ENCODE peak calls at places on chromosomes 5 and 9, in five cellular contexts. One of them, this sample, is unnamed.

GRCh38 chr9:115264333-115264732 is 146.4 kb upstream of the TNC start:
- DNase-seq in AG09309: no peak
- DNase-seq in PC-3: no peak
- DNase-seq in IMR-90: peak
- DNase-seq in upper lobe of right lung: no peak
- DNase-seq in this sample: no peak

GRCh38 chr5:35762368-35762767 is 94.3 kb upstream of the IL7R start:
- DNase-seq in AG09309: no peak
- DNase-seq in IMR-90: peak
- DNase-seq in upper lobe of right lung: no peak
- DNase-seq in PC-3: no peak
- DNase-seq in this sample: no peak

GRCh38 chr5:16570121-16570815 is 46.5 kb downstream of the RETREG1 start:
- DNase-seq in IMR-90: peak
- DNase-seq in PC-3: peak
- DNase-seq in upper lobe of right lung: no peak
- DNase-seq in AG09309: no peak
- DNase-seq in this sample: no peak

GRCh38 chr9:129195606-129196005 is 17.5 kb upstream of the IER5L start:
- DNase-seq in PC-3: peak
- DNase-seq in AG09309: no peak
- DNase-seq in IMR-90: no peak
- DNase-seq in upper lobe of right lung: no peak
- DNase-seq in this sample: no peak

GRCh38 chr5:2352101-2352861 is 399.2 kb downstream of the IRX2 start:
- DNase-seq in upper lobe of right lung: no peak
- DNase-seq in AG09309: no peak
- DNase-seq in PC-3: no peak
- DNase-seq in IMR-90: no peak
- DNase-seq in this sample: no peak

GRCh38 chr9:113562653-113563381 is 99.3 kb downstream of the RGS3 start:
- DNase-seq in upper lobe of right lung: peak
- DNase-seq in PC-3: no peak
- DNase-seq in IMR-90: no peak
- DNase-seq in AG09309: no peak
- DNase-seq in this sample: no peak

GRCh38 chr9:71119746-71120145 is 1.7 kb downstream of the TRPM3 start:
- DNase-seq in PC-3: no peak
- DNase-seq in AG09309: no peak
- DNase-seq in IMR-90: no peak
- DNase-seq in upper lobe of right lung: no peak
- DNase-seq in this sample: no peak

GRCh38 chr9:98168952-98169488 is 23.4 kb downstream of the CORO2A start:
- DNase-seq in AG09309: no peak
- DNase-seq in upper lobe of right lung: no peak
- DNase-seq in IMR-90: peak
- DNase-seq in PC-3: peak
- DNase-seq in this sample: peak

GRCh38 chr5:56838409-56839039 is 23.2 kb downstream of the MAP3K1 start:
- DNase-seq in upper lobe of right lung: no peak
- DNase-seq in IMR-90: peak
- DNase-seq in AG09309: peak
- DNase-seq in PC-3: peak
- DNase-seq in this sample: peak

GRCh38 chr5:1511651-1512540 is 11.9 kb downstream of the LPCAT1 start:
- DNase-seq in AG09309: peak
- DNase-seq in PC-3: peak
- DNase-seq in IMR-90: peak
- DNase-seq in upper lobe of right lung: peak
- DNase-seq in this sample: no peak

GRCh38 chr5:95087819-95088317 is 197.0 kb downstream of the MCTP1 start:
- DNase-seq in upper lobe of right lung: no peak
- DNase-seq in AG09309: no peak
- DNase-seq in PC-3: no peak
- DNase-seq in IMR-90: no peak
- DNase-seq in this sample: no peak

GRCh38 chr9:98097836-98098235 is 21.2 kb downstream of the TRIM14 start:
- DNase-seq in IMR-90: no peak
- DNase-seq in upper lobe of right lung: no peak
- DNase-seq in AG09309: no peak
- DNase-seq in PC-3: peak
- DNase-seq in this sample: no peak

GRCh38 chr5:54329731-54330709 is 19.6 kb upstream of the ARL15 start:
- DNase-seq in upper lobe of right lung: no peak
- DNase-seq in AG09309: peak
- DNase-seq in PC-3: peak
- DNase-seq in IMR-90: peak
- DNase-seq in this sample: peak

GRCh38 chr5:114325552-114325951 is 36.3 kb upstream of the KCNN2 start:
- DNase-seq in upper lobe of right lung: no peak
- DNase-seq in AG09309: no peak
- DNase-seq in IMR-90: peak
- DNase-seq in PC-3: no peak
- DNase-seq in this sample: peak

GRCh38 chr5:149039501-149039900 is 23.4 kb downstream of the SH3TC2 start:
- DNase-seq in PC-3: no peak
- DNase-seq in upper lobe of right lung: no peak
- DNase-seq in AG09309: no peak
- DNase-seq in IMR-90: no peak
- DNase-seq in this sample: no peak

GRCh38 chr5:77842247-77842646 is 66.1 kb upstream of the TBCA start:
- DNase-seq in PC-3: no peak
- DNase-seq in upper lobe of right lung: no peak
- DNase-seq in IMR-90: no peak
- DNase-seq in AG09309: peak
- DNase-seq in this sample: no peak

GRCh38 chr9:133403766-133404439 is 13.9 kb downstream of the REXO4 start:
- DNase-seq in IMR-90: no peak
- DNase-seq in upper lobe of right lung: peak
- DNase-seq in PC-3: peak
- DNase-seq in AG09309: no peak
- DNase-seq in this sample: no peak

GRCh38 chr9:137227057-137227852 is at the start of gene RNF224:
- DNase-seq in PC-3: peak
- DNase-seq in IMR-90: peak
- DNase-seq in AG09309: no peak
- DNase-seq in upper lobe of right lung: peak
- DNase-seq in this sample: peak

GRCh38 chr5:111855356-111855755 is 98.4 kb upstream of the NREP start:
- DNase-seq in upper lobe of right lung: no peak
- DNase-seq in IMR-90: no peak
- DNase-seq in PC-3: no peak
- DNase-seq in AG09309: no peak
- DNase-seq in this sample: no peak

GRCh38 chr5:77847814-77848290 is 71.7 kb upstream of the TBCA start:
- DNase-seq in PC-3: no peak
- DNase-seq in AG09309: no peak
- DNase-seq in IMR-90: no peak
- DNase-seq in upper lobe of right lung: no peak
- DNase-seq in this sample: no peak

GRCh38 chr9:117826837-117827236 is 122.6 kb downstream of the TLR4 start:
- DNase-seq in IMR-90: no peak
- DNase-seq in AG09309: no peak
- DNase-seq in PC-3: no peak
- DNase-seq in upper lobe of right lung: no peak
- DNase-seq in this sample: no peak

GRCh38 chr5:622946-623522 is 10.9 kb downstream of the CEP72 start:
- DNase-seq in upper lobe of right lung: peak
- DNase-seq in PC-3: no peak
- DNase-seq in AG09309: no peak
- DNase-seq in IMR-90: no peak
- DNase-seq in this sample: no peak

GRCh38 chr9:120935383-120935857 is 8.8 kb upstream of the TRAF1 start:
- DNase-seq in IMR-90: peak
- DNase-seq in AG09309: peak
- DNase-seq in upper lobe of right lung: peak
- DNase-seq in PC-3: peak
- DNase-seq in this sample: peak

GRCh38 chr5:2131826-2132496 is 249.2 kb upstream of the IRX4 start:
- DNase-seq in upper lobe of right lung: no peak
- DNase-seq in AG09309: no peak
- DNase-seq in PC-3: no peak
- DNase-seq in IMR-90: no peak
- DNase-seq in this sample: no peak

GRCh38 chr9:127021664-127022337 is 100.6 kb downstream of the ANGPTL2 start:
- DNase-seq in PC-3: no peak
- DNase-seq in AG09309: peak
- DNase-seq in upper lobe of right lung: no peak
- DNase-seq in IMR-90: peak
- DNase-seq in this sample: peak

GRCh38 chr5:80234311-80234948 is 21.4 kb downstream of the SERINC5 start:
- DNase-seq in upper lobe of right lung: no peak
- DNase-seq in IMR-90: no peak
- DNase-seq in PC-3: no peak
- DNase-seq in AG09309: no peak
- DNase-seq in this sample: no peak

DNA sequence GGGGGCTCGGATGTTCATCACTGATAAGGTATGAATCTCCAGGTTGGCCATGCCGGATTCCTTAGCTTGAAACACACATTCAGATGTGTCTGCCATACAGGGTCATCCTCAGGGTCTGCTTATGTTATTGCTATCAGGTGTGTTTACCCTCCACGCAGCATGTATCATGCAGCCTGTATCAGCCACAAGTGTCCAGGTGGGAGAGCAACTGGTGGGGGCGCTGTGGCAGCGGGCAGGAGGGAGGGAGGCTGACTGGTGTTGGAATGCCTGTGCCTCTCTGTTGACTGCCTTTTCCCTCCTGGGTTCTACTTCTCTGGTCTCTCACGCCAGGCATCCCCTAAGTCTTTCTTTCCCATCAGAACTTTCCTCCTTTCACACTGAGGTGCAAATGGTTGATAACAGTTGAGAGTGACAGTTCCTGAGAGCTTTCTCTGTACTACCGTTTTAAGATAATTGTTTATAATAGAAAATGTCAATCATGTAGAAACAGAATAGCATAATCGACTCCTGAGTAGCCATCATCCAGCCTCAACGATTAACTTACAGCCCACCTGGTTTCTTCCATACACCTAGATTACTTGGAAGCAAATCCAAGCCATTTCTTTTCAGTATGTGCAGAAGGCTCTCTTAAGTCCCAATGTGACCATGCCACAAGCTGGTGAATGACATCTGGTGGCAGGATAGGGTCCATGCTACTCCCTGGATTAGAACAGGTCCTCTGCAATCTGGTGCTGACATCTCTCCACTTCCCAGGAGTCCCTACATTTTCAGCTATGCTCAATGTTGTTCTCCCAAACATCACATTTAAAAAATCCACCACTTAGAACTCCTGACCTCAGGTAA is 86.6 kb downstream of the ACER2 start:
- DNase-seq in IMR-90: no peak
- DNase-seq in PC-3: no peak
- DNase-seq in AG09309: no peak
- DNase-seq in upper lobe of right lung: no peak
- DNase-seq in this sample: no peak
- TF ChIP-seq CTCF in IMR-90: no peak
- TF ChIP-seq CTCF in PC-3: no peak
- TF ChIP-seq CTCF in AG09309: no peak
- TF ChIP-seq CTCF in upper lobe of right lung: no peak
- TF ChIP-seq CTCF in this sample: no peak

GRCh38 chr9:5631021-5631420 is 2.1 kb downstream of the RIC1 start:
- DNase-seq in AG09309: no peak
- DNase-seq in upper lobe of right lung: no peak
- DNase-seq in IMR-90: no peak
- DNase-seq in PC-3: no peak
- DNase-seq in this sample: no peak
- H3K4me3 ChIP-seq in AG09309: peak
- H3K4me3 ChIP-seq in upper lobe of right lung: peak
- H3K4me3 ChIP-seq in IMR-90: peak
- H3K4me3 ChIP-seq in PC-3: peak
- H3K4me3 ChIP-seq in this sample: peak

GRCh38 chr9:128102861-128103588 is 24.5 kb downstream of the PTGES2 start:
- DNase-seq in PC-3: no peak
- DNase-seq in AG09309: no peak
- DNase-seq in IMR-90: no peak
- DNase-seq in upper lobe of right lung: no peak
- DNase-seq in this sample: no peak

GRCh38 chr9:128101690-128102089 is 25.8 kb downstream of the PTGES2 start:
- DNase-seq in PC-3: no peak
- DNase-seq in AG09309: no peak
- DNase-seq in upper lobe of right lung: no peak
- DNase-seq in IMR-90: no peak
- DNase-seq in this sample: no peak

GRCh38 chr9:128102196-128102595 is 25.3 kb downstream of the PTGES2 start:
- DNase-seq in PC-3: no peak
- DNase-seq in upper lobe of right lung: no peak
- DNase-seq in IMR-90: no peak
- DNase-seq in AG09309: no peak
- DNase-seq in this sample: no peak

GRCh38 chr9:128104171-128104618 is 23.3 kb downstream of the PTGES2 start:
- DNase-seq in AG09309: no peak
- DNase-seq in PC-3: no peak
- DNase-seq in upper lobe of right lung: no peak
- DNase-seq in IMR-90: no peak
- DNase-seq in this sample: no peak

DNA sequence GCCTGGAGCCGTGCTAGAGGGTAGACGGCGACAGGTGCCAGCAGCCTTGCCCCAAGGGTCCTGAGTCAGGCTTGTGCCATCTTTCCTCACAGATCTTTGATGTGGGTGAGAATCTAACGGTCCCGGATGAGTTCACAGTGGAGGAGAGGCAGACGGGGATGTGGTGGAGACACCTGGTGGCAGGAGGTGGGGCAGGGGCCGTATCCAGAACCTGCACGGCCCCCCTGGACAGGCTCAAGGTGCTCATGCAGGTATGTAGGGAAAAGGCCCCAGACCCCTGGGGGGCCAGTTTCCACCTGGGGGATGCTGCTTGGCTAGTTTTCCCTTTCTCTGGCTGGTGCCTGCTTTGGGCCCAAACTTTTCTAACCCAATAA is 24.0 kb downstream of the PTGES2 start:
- DNase-seq in PC-3: no peak
- DNase-seq in upper lobe of right lung: no peak
- DNase-seq in AG09309: no peak
- DNase-seq in IMR-90: no peak
- DNase-seq in this sample: no peak
- TF ChIP-seq CTCF in PC-3: peak
- TF ChIP-seq CTCF in upper lobe of right lung: peak
- TF ChIP-seq CTCF in AG09309: no peak
- TF ChIP-seq CTCF in IMR-90: peak
- TF ChIP-seq CTCF in this sample: no peak

GRCh38 chr5:147445093-147445492 is 64.8 kb downstream of the DPYSL3 start:
- DNase-seq in upper lobe of right lung: no peak
- DNase-seq in AG09309: no peak
- DNase-seq in PC-3: no peak
- DNase-seq in IMR-90: no peak
- DNase-seq in this sample: no peak

GRCh38 chr5:147448766-147449165 is 61.1 kb downstream of the DPYSL3 start:
- DNase-seq in AG09309: no peak
- DNase-seq in IMR-90: peak
- DNase-seq in PC-3: no peak
- DNase-seq in upper lobe of right lung: no peak
- DNase-seq in this sample: no peak

GRCh38 chr5:147450596-147450995 is 59.3 kb downstream of the DPYSL3 start:
- DNase-seq in IMR-90: no peak
- DNase-seq in AG09309: no peak
- DNase-seq in PC-3: no peak
- DNase-seq in upper lobe of right lung: no peak
- DNase-seq in this sample: no peak

GRCh38 chr5:147445951-147446350 is 63.9 kb downstream of the DPYSL3 start:
- DNase-seq in AG09309: no peak
- DNase-seq in PC-3: no peak
- DNase-seq in upper lobe of right lung: no peak
- DNase-seq in IMR-90: no peak
- DNase-seq in this sample: no peak

GRCh38 chr5:147446528-147446927 is 63.3 kb downstream of the DPYSL3 start:
- DNase-seq in AG09309: no peak
- DNase-seq in upper lobe of right lung: no peak
- DNase-seq in PC-3: no peak
- DNase-seq in IMR-90: peak
- DNase-seq in this sample: no peak
- H3K4me3 ChIP-seq in AG09309: no peak
- H3K4me3 ChIP-seq in upper lobe of right lung: no peak
- H3K4me3 ChIP-seq in PC-3: no peak
- H3K4me3 ChIP-seq in IMR-90: no peak
- H3K4me3 ChIP-seq in this sample: no peak